ENCODE peak calls at places on chromosome 12, in six cellular contexts. One of them, this sample, is unnamed.
A peak's percentile ranks its signal among the peaks of the same experiment; 100 is the strongest.

GRCh38 chr12:130873825-130874224 is 2.0 kb downstream of the RAN start:
- DNase-seq in CD8-positive, alpha-beta T cell: no peak
- DNase-seq in brain microvascular endothelial cell: no peak
- DNase-seq in fibroblast of pulmonary artery: no peak
- DNase-seq in cardiac muscle cell: no peak
- DNase-seq in GM12878: no peak
- DNase-seq in this sample: no peak

GRCh38 chr12:80293347-80293746 is 150.7 kb upstream of the PTPRQ start:
- DNase-seq in CD8-positive, alpha-beta T cell: no peak
- DNase-seq in brain microvascular endothelial cell: no peak
- DNase-seq in fibroblast of pulmonary artery: no peak
- DNase-seq in cardiac muscle cell: no peak
- DNase-seq in GM12878: peak; percentile 45
- DNase-seq in this sample: no peak

GRCh38 chr12:104263580-104264358 is 39.8 kb upstream of the EID3 start:
- DNase-seq in CD8-positive, alpha-beta T cell: no peak
- DNase-seq in brain microvascular endothelial cell: no peak
- DNase-seq in fibroblast of pulmonary artery: peak; percentile 42
- DNase-seq in cardiac muscle cell: peak; percentile 51
- DNase-seq in GM12878: no peak
- DNase-seq in this sample: peak; percentile 86

GRCh38 chr12:108495054-108495453 is 20.0 kb upstream of the FICD start:
- DNase-seq in CD8-positive, alpha-beta T cell: no peak
- DNase-seq in brain microvascular endothelial cell: peak; percentile 40
- DNase-seq in fibroblast of pulmonary artery: peak; percentile 36
- DNase-seq in cardiac muscle cell: peak; percentile 49
- DNase-seq in GM12878: no peak
- DNase-seq in this sample: peak; percentile 36

GRCh38 chr12:30197392-30198047 is 413.8 kb upstream of the TMTC1 start:
- DNase-seq in CD8-positive, alpha-beta T cell: no peak
- DNase-seq in brain microvascular endothelial cell: peak; percentile 73
- DNase-seq in fibroblast of pulmonary artery: peak; percentile 47
- DNase-seq in cardiac muscle cell: peak; percentile 52
- DNase-seq in GM12878: no peak
- DNase-seq in this sample: peak; percentile 2

GRCh38 chr12:16163891-16164290 is 113.6 kb downstream of the SLC15A5 start:
- DNase-seq in CD8-positive, alpha-beta T cell: no peak
- DNase-seq in brain microvascular endothelial cell: no peak
- DNase-seq in fibroblast of pulmonary artery: peak; percentile 4
- DNase-seq in cardiac muscle cell: peak; percentile 26
- DNase-seq in GM12878: no peak
- DNase-seq in this sample: no peak

GRCh38 chr12:57268264-57268663 is 17.3 kb upstream of the STAC3 start:
- DNase-seq in CD8-positive, alpha-beta T cell: no peak
- DNase-seq in brain microvascular endothelial cell: no peak
- DNase-seq in fibroblast of pulmonary artery: no peak
- DNase-seq in cardiac muscle cell: no peak
- DNase-seq in GM12878: no peak
- DNase-seq in this sample: no peak

GRCh38 chr12:64528616-64529015 is 76.7 kb downstream of the TBK1 start:
- DNase-seq in CD8-positive, alpha-beta T cell: no peak
- DNase-seq in brain microvascular endothelial cell: no peak
- DNase-seq in fibroblast of pulmonary artery: no peak
- DNase-seq in cardiac muscle cell: no peak
- DNase-seq in GM12878: no peak
- DNase-seq in this sample: no peak

DNA sequence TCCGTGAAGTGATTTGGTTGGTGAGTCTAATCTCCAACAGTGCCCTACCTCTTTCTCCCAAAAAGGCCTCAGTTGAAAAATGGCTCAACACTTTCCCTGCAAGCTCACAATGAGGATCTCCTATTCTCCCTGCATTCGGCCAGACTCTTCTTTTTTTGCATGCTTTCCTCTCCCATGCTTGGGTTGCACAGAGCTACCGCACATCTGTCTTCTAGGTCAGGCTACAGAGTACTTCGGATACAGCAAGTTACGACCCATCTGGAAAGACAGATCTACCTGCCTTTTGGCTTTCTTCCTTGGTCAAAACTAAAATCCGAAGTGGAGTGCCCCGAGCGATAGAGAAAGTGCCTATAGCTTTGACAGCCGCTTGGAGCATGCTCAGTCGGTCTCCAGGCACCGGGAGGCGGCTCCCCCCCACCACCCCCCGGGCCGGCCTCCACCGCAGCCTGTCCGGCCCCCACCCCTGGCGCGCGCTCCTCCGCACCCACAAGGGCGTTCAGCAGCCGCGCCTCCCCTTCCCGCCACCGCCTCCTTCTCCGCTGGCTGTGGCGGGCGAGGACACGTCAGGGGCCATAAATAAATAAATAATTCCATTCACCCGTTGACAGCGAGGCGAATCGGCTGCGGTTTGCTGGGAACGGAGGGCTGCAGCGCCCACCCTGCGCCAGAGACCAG is at the start of gene SLC16A7:
- DNase-seq in CD8-positive, alpha-beta T cell: peak; percentile 82
- DNase-seq in brain microvascular endothelial cell: peak; percentile 89
- DNase-seq in fibroblast of pulmonary artery: peak; percentile 84
- DNase-seq in cardiac muscle cell: peak; percentile 96
- DNase-seq in GM12878: peak; percentile 60
- DNase-seq in this sample: peak; percentile 80
- TF ChIP-seq CTCF in CD8-positive, alpha-beta T cell: no peak
- TF ChIP-seq CTCF in brain microvascular endothelial cell: peak; percentile 16
- TF ChIP-seq CTCF in fibroblast of pulmonary artery: no peak
- TF ChIP-seq CTCF in cardiac muscle cell: no peak
- TF ChIP-seq CTCF in GM12878: no peak
- TF ChIP-seq CTCF in this sample: no peak

DNA sequence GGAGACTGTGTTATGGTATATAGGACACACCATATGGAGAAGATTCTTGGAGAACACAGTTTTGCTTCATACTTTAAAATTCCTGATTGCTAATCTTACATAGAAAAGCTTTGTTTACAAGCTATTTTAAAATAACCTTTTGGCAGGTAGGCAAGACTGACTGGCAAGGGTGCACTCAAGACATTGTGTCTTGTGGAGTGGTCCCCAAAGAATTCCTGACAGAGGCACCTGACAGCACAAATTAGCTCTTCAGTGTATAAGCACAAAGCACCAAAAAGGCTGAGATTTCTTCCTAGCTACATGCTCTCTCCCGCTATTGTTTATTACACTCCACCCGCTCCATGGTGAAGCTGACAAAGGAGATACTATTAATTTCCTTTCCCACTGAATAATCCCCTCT is 139.3 kb downstream of the MON2 start:
- DNase-seq in CD8-positive, alpha-beta T cell: no peak
- DNase-seq in brain microvascular endothelial cell: no peak
- DNase-seq in fibroblast of pulmonary artery: no peak
- DNase-seq in cardiac muscle cell: no peak
- DNase-seq in GM12878: no peak
- DNase-seq in this sample: no peak
- H3K4me3 ChIP-seq in CD8-positive, alpha-beta T cell: no peak overlapping the region
- H3K4me3 ChIP-seq in brain microvascular endothelial cell: no peak overlapping the region
- H3K4me3 ChIP-seq in fibroblast of pulmonary artery: peak overlapping the region; percentile 87
- H3K4me3 ChIP-seq in cardiac muscle cell: no peak overlapping the region
- H3K4me3 ChIP-seq in GM12878: peak overlapping the region; percentile 14
- H3K4me3 ChIP-seq in this sample: no peak overlapping the region

GRCh38 chr12:48863296-48863695 is 2.4 kb downstream of the RND1 start:
- DNase-seq in CD8-positive, alpha-beta T cell: no peak
- DNase-seq in brain microvascular endothelial cell: no peak
- DNase-seq in fibroblast of pulmonary artery: no peak
- DNase-seq in cardiac muscle cell: no peak
- DNase-seq in GM12878: no peak
- DNase-seq in this sample: no peak
- TF ChIP-seq CTCF in CD8-positive, alpha-beta T cell: no peak
- TF ChIP-seq CTCF in brain microvascular endothelial cell: no peak
- TF ChIP-seq CTCF in fibroblast of pulmonary artery: no peak
- TF ChIP-seq CTCF in cardiac muscle cell: no peak
- TF ChIP-seq CTCF in GM12878: no peak
- TF ChIP-seq CTCF in this sample: no peak

DNA sequence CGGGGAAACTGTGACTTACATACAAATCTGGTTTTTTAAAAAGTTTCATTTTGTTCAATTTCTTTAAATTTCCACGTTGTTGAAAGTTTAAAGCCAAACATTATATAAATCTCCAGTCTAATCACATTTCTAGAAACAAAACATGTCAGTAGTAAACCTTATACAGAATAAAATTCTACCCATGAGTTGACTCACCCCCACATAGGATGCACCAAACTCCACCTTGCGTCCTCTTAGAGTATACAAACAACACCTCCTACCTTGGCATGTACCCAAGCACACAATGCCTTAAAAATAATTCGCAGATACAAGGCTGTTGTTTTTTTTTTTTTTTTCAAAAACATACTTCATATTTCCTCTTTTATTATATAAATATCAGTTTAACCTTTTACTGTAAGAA is 3.4 kb downstream of the FBXL14 start:
- DNase-seq in CD8-positive, alpha-beta T cell: no peak
- DNase-seq in brain microvascular endothelial cell: no peak
- DNase-seq in fibroblast of pulmonary artery: peak; percentile 50
- DNase-seq in cardiac muscle cell: no peak
- DNase-seq in GM12878: no peak
- DNase-seq in this sample: peak; percentile 55
- H3K4me3 ChIP-seq in CD8-positive, alpha-beta T cell: no peak overlapping the region
- H3K4me3 ChIP-seq in brain microvascular endothelial cell: peak overlapping the region; percentile 72
- H3K4me3 ChIP-seq in fibroblast of pulmonary artery: peak overlapping the region; percentile 76
- H3K4me3 ChIP-seq in cardiac muscle cell: peak overlapping the region; percentile 75
- H3K4me3 ChIP-seq in GM12878: peak overlapping the region; percentile 66
- H3K4me3 ChIP-seq in this sample: peak overlapping the region; percentile 63